ENCODE peak calls at places on chromosomes 16 and 17, in six cellular contexts. M is progenitor cell of endocrine pancreas, G is ovary, K is AG09319, B is astrocyte of the spinal cord, E is mucosa of descending colon. H is an unnamed sample.
A peak's percentile ranks its signal among the peaks of the same experiment; 100 is the strongest.

GRCh38 chr16:19380316-19380715 is 37.4 kb upstream of the TMC5 start:
- DNase-seq in M (no peak), G (no peak), K (no peak), B (no peak), E (no peak), H (no peak)

GRCh38 chr16:50152386-50152806 is 710 bp upstream of the TENT4B start:
- DNase-seq in M (no peak), G (peak; percentile 48), K (no peak), B (peak; percentile 52), E (no peak), H (no peak)

GRCh38 chr17:80963812-80964211 is 27.8 kb upstream of the CHMP6 start:
- DNase-seq in M (no peak), G (no peak), K (no peak), B (no peak), E (peak; percentile 47), H (no peak)

GRCh38 chr16:23528635-23529016 is 18.3 kb upstream of the GGA2 start:
- DNase-seq in M (no peak), G (no peak), K (no peak), B (no peak), E (no peak), H (no peak)

GRCh38 chr17:82893779-82894178 is 54.0 kb upstream of the ZNF750 start:
- DNase-seq in M (no peak), G (no peak), K (no peak), B (peak; percentile 41), E (peak; percentile 13), H (no peak)

GRCh38 chr16:46826618-46827017 is 4.4 kb downstream of the C16orf87 start:
- DNase-seq in M (no peak), G (no peak), K (no peak), B (no peak), E (no peak), H (peak; percentile 16)

GRCh38 chr17:67629963-67630320 is 87.8 kb upstream of the NOL11 start:
- DNase-seq in M (no peak), G (no peak), K (peak; percentile 70), B (peak; percentile 71), E (no peak), H (peak; percentile 36)

GRCh38 chr17:40480501-40481003 is 20.9 kb downstream of the TNS4 start:
- DNase-seq in M (no peak), G (no peak), K (no peak), B (no peak), E (peak; percentile 86), H (peak; percentile 73)

GRCh38 chr16:30095166-30096078 is 591 bp downstream of the YPEL3 start:
- DNase-seq in M (no peak), G (peak; percentile 37), K (no peak), B (no peak), E (peak; percentile 70), H (no peak)

GRCh38 chr16:709651-710499 is 4.3 kb upstream of the FBXL16 start:
- DNase-seq in M (no peak), G (no peak), K (no peak), B (peak; percentile 86), E (no peak), H (no peak)

GRCh38 chr17:34582901-34583245 is 3.5 kb downstream of the TMEM132E start:
- DNase-seq in M (no peak), G (no peak), K (no peak), B (no peak), E (no peak), H (no peak)

DNA sequence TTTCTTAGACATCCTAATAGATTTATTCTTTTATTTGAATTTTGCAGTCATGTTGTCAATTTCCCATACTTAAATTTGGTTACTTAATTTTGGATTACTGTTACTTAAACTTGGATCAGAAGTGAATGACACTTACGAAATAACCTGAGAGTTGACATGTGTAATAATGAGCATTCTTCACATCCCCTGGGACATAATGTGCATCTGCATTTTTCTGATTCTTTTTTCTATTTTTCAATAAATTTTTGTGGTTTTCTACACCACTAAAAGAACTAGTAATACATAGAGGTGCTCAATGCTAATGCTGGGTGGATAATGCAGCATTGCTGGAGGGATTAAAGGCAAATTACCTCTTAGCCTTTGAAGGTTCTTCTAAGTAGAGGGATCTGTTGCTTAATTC is 24.8 kb upstream of the KCNJ16 start:
- DNase-seq in M (no peak), G (no peak), K (no peak), B (no peak), E (no peak), H (peak; percentile 50)
- TF ChIP-seq CTCF in M (no peak), G (no peak), K (no peak), B (no peak), E (no peak), H (no peak)

DNA sequence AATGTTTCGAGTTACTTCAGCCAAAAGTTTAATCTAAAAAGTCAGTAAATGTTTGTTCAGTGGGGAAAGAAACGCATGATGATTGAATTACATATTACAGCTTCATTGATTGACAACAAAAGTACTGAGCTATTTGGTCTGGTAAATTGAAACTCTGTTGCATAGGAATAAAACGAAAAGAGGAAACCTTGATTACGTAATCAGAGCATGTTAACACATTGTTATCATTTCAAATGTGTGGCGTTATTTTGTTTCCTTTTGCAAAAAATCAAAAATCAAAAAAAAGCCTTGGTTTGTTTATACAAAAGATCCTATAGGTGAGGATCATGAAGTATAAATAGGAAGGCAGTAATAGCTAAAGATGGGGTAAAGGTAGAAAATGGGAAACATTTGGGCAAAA is 19.5 kb upstream of the CA10 start:
- DNase-seq in M (no peak), G (no peak), K (no peak), B (no peak), E (no peak), H (no peak)
- TF ChIP-seq CTCF in M (no peak), G (no peak), K (no peak), B (no peak), E (no peak), H (no peak)

GRCh38 chr17:71084219-71084618 is 914.9 kb downstream of the KCNJ2 start:
- DNase-seq in M (no peak), G (no peak), K (no peak), B (peak; percentile 9), E (no peak), H (peak; percentile 76)
- TF ChIP-seq CTCF in M (peak; percentile 51), G (no peak), K (peak; percentile 41), B (peak; percentile 35), E (no peak), H (peak; percentile 55)

GRCh38 chr17:42612013-42612412 is 2.5 kb downstream of the TUBG1 start:
- DNase-seq in M (no peak), G (no peak), K (no peak), B (no peak), E (no peak), H (no peak)

GRCh38 chr17:42603318-42603717 is 5.9 kb downstream of the RETREG3 start:
- DNase-seq in M (no peak), G (no peak), K (no peak), B (no peak), E (no peak), H (no peak)

GRCh38 chr17:42613699-42614295 is 4.3 kb downstream of the TUBG1 start:
- DNase-seq in M (no peak), G (no peak), K (no peak), B (no peak), E (no peak), H (no peak)

GRCh38 chr17:42608692-42609181 is 437 bp downstream of the RETREG3 start:
- DNase-seq in M (no peak), G (no peak), K (no peak), B (peak; percentile 12), E (peak; percentile 57), H (no peak)

DNA sequence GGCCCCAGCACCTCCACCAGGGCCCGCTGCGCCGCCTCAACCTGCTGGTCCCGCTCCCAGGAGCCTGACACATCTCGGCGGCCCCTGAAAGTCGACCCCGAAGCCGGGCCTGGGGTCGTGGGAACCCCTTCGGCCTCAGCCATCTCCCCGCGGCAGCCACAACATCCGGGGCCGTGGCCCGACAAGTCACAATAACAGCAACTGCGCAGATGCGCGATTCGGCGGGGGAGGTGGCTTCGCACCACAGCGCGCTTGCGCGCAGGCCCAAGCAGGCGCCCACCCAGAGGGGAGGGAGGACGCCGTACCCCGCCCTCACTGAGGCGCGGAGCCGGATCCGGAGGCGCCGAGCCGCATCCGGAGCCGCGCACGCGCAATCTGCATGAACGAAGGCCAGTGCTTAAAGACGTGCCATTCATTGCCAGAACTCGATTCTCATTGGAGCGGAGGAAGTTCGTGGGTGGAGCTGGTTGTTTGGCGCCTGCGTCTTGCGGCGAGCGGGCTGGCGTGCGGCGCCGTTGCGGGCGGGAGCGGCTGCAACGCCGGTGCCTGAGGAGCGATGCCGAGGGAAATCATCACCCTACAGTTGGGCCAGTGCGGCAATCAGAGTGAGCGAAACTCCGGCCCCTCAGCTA is at the start of the genes RETREG3 and TUBG1:
- DNase-seq in M (peak; percentile 99), G (peak; percentile 98), K (peak; percentile 98), B (peak; percentile 100), E (peak; percentile 99), H (peak; percentile 99)
- TF ChIP-seq CTCF in M (peak; percentile 42), G (peak; percentile 61), K (no peak), B (peak; percentile 61), E (peak; percentile 23), H (peak; percentile 34)

DNA sequence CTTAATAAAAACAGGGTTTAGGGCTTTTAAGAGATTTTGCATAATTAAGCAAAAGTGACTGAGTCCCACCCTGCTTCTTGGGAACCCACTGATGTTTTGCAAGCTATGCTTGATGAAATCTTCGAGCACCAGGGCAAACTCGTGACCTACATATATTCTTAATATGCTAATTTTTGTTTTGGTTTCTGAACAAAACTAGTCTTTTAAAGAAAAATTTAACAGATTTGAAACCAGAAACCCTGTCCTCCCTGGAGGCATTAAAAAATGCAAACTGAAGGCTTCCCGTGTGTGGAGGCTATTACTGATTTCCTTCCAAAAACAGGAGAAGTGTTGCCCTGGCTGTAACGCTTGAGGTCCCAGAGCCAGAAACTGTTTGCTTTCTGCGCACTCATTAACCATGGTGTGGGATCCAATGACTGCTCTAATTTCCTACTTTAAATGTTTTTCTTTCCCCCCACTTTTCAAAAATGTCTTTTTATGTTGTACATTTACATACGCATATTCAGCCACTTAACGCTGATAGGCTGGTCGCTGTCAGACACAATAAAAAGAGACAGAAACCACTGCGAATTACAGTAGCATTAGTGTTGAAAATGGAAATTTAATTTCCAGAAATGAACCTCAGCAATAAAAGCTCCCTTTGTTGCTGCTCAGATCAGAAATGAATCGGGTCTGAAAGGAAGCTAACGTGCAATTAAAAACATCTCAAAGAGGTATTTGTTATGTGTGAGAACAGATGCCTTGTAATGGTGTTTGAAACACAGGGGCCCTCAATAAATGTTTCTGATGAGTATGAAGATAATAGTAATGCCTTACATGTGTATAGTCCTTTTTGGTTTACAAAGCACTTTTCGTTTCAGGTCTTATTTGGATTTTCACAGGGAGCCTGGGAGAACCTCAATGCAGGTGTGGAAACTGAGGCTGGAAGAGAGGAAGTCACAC is 40.0 kb upstream of the IRX6 start:
- DNase-seq in M (no peak), G (no peak), K (no peak), B (no peak), E (no peak), H (no peak)
- TF ChIP-seq CTCF in M (no peak), G (no peak), K (no peak), B (no peak), E (no peak), H (no peak)

GRCh38 chr17:41989702-41990419 is 23.3 kb downstream of the CNP start:
- DNase-seq in M (no peak), G (no peak), K (no peak), B (no peak), E (peak; percentile 7), H (no peak)
- TF ChIP-seq CTCF in M (no peak), G (no peak), K (no peak), B (no peak), E (no peak), H (no peak)

GRCh38 chr17:79272666-79273219 is 198.1 kb downstream of the ENGASE start:
- DNase-seq in M (no peak), G (no peak), K (no peak), B (no peak), E (no peak), H (peak; percentile 28)
- TF ChIP-seq CTCF in M (no peak), G (no peak), K (no peak), B (no peak), E (no peak), H (peak; percentile 6)

GRCh38 chr16:24539295-24539849 is at the start of gene RBBP6:
- DNase-seq in M (peak; percentile 90), G (peak; percentile 94), K (peak; percentile 95), B (peak; percentile 99), E (peak; percentile 96), H (peak; percentile 95)
- TF ChIP-seq CTCF in M (peak; percentile 39), G (peak; percentile 59), K (peak; percentile 22), B (peak; percentile 25), E (peak; percentile 56), H (peak; percentile 7)

H was measured in MCF 10A.